ENCODE peak calls at places on chromosomes 16 and 17, in ten cellular contexts. S is IMR-90; X is pancreas; M is GM23338; J is GM13976; H is B cell; E is CD4-positive, alpha-beta T cell; T is MM.1S; I is uterus; W is body of pancreas. Q is an unnamed sample.

GRCh38 chr17:15965510-15965909 is 20.6 kb downstream of the ADORA2B start:
- DNase-seq in S (no peak), X (no peak), M (peak; percentile 28), J (no peak), H (no peak), E (no peak), T (no peak), I (no peak), W (no peak), Q (no peak)

GRCh38 chr16:86602521-86602920 is 24.2 kb downstream of the FOXL1 start:
- DNase-seq in S (no peak), X (no peak), M (no peak), J (no peak), H (no peak), E (no peak), T (no peak), I (no peak), W (no peak), Q (no peak)

GRCh38 chr16:68370921-68371651 is 60.3 kb downstream of the PRMT7 start:
- DNase-seq in S (no peak), X (no peak), M (no peak), J (no peak), H (peak; percentile 44), E (peak; percentile 53), T (no peak), I (no peak), W (no peak), Q (no peak)

GRCh38 chr16:19148189-19148588 is 19.9 kb upstream of the SYT17 start:
- DNase-seq in S (no peak), X (no peak), M (no peak), J (no peak), H (no peak), E (no peak), T (no peak), I (no peak), W (no peak), Q (no peak)

GRCh38 chr16:28981517-28981916 is 3.3 kb upstream of the LAT start:
- DNase-seq in S (no peak), X (no peak), M (peak; percentile 76), J (peak; percentile 62), H (peak; percentile 37), E (no peak), T (peak; percentile 39), I (no peak), W (no peak), Q (no peak)

GRCh38 chr17:82734987-82735866 is at the start of gene FN3K:
- DNase-seq in S (peak; percentile 85), X (peak; percentile 86), M (peak; percentile 80), J (peak; percentile 57), H (peak; percentile 47), E (peak; percentile 35), T (no peak), I (peak; percentile 54), W (peak; percentile 67), Q (no peak)

GRCh38 chr16:15041260-15042011 is 14.4 kb downstream of the NTAN1 start:
- DNase-seq in S (peak; percentile 48), X (no peak), M (peak; percentile 56), J (no peak), H (no peak), E (no peak), T (no peak), I (peak; percentile 57), W (no peak), Q (no peak)

GRCh38 chr17:8022358-8023038 is 16.4 kb upstream of the ALOX15B start:
- DNase-seq in S (peak; percentile 15), X (no peak), M (no peak), J (no peak), H (no peak), E (no peak), T (no peak), I (no peak), W (no peak), Q (no peak)

GRCh38 chr16:9970796-9971195 is 211.4 kb downstream of the GRIN2A start:
- DNase-seq in S (no peak), X (no peak), M (no peak), J (no peak), H (no peak), E (no peak), T (no peak), I (no peak), W (no peak), Q (no peak)

GRCh38 chr16:9966569-9967157 is 215.6 kb downstream of the GRIN2A start:
- DNase-seq in S (no peak), X (no peak), M (no peak), J (peak; percentile 34), H (no peak), E (no peak), T (no peak), I (no peak), W (no peak), Q (peak; percentile 40)

GRCh38 chr16:9971907-9972306 is 210.3 kb downstream of the GRIN2A start:
- DNase-seq in S (no peak), X (no peak), M (peak; percentile 54), J (no peak), H (no peak), E (no peak), T (no peak), I (no peak), W (no peak), Q (no peak)

GRCh38 chr16:9965079-9965478 is 217.1 kb downstream of the GRIN2A start:
- DNase-seq in S (no peak), X (no peak), M (no peak), J (no peak), H (no peak), E (no peak), T (no peak), I (no peak), W (no peak), Q (no peak)

DNA sequence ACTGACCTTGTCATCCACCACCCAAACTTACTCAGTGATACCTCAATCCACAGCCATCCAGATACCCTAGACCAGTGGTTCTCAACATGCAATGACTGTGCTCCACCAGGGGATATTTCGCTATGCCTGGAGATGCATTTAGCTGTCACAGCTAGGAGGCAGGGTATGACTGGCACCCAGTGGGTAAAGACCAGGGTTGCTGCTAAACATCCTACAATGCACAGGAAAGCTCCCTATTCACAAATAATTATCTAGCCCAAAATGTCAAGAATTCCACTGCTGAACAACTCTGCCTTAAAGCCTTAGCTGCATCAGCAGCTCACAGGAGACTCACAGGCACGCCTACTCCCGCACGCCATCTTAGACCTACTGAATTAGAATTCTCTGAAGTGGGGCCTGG is 212.6 kb downstream of the GRIN2A start:
- DNase-seq in S (no peak), X (no peak), M (no peak), J (no peak), H (no peak), E (no peak), T (no peak), I (no peak), W (no peak), Q (no peak)
- TF ChIP-seq CTCF in S (no peak), X (no peak), M (no peak), J (no peak), H (no peak), E (no peak), T (no peak), I (no peak), W (no peak), Q (peak; percentile 10)

GRCh38 chr17:49437696-49438438 is 23.2 kb upstream of the PHB1 start:
- DNase-seq in S (no peak), X (no peak), M (no peak), J (no peak), H (no peak), E (no peak), T (no peak), I (no peak), W (no peak), Q (no peak)

GRCh38 chr17:49439673-49440571 is 25.2 kb upstream of the PHB1 start:
- DNase-seq in S (peak; percentile 37), X (peak; percentile 21), M (no peak), J (no peak), H (no peak), E (no peak), T (no peak), I (no peak), W (no peak), Q (no peak)

GRCh38 chr17:49438439-49438861 is 23.8 kb upstream of the PHB1 start:
- DNase-seq in S (no peak), X (peak; percentile 39), M (peak; percentile 32), J (no peak), H (no peak), E (no peak), T (no peak), I (no peak), W (no peak), Q (no peak)

GRCh38 chr17:49439305-49439672 is 24.6 kb upstream of the PHB1 start:
- DNase-seq in S (no peak), X (no peak), M (no peak), J (no peak), H (no peak), E (no peak), T (no peak), I (no peak), W (no peak), Q (no peak)

GRCh38 chr17:49438885-49439284 is 24.2 kb upstream of the PHB1 start:
- DNase-seq in S (no peak), X (peak; percentile 25), M (peak; percentile 41), J (no peak), H (peak; percentile 28), E (no peak), T (no peak), I (no peak), W (no peak), Q (no peak)
- TF ChIP-seq CTCF in S (no peak), X (no peak), M (peak; percentile 8), J (no peak), H (no peak), E (no peak), T (no peak), I (no peak), W (no peak), Q (peak; percentile 31)

DNA sequence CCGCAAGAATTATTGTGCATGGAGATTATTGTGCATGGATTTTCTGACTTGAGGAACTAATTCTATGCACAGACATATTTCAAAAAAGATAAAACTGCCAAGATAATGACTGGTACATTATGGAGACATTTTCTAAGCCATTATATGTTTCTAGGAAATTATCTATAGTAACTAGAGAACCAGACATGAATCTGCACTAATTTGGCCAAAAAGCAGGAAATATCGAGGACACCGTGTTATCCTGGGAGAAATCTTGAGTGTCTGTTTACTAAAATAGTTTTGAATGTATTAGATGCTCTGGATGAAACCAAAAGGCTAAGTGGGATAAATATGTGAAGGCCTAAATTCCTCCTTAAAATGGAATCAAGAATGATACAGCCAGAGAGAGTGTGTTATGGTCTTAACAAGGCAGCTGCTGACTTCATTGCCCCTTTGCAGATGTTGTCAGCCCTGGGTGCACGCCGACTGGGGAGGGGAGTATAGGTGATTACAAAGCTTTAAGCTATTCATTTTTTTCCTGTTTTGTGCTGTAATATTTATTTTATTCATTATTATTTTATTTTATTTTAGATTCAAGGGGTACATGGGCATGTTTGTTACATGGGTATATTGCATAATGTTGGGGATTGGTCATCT is 226.7 kb downstream of the UTP18 start:
- DNase-seq in S (no peak), X (no peak), M (no peak), J (no peak), H (no peak), E (no peak), T (no peak), I (no peak), W (no peak), Q (no peak)
- TF ChIP-seq CTCF in S (no peak), X (no peak), M (no peak), J (no peak), H (no peak), E (no peak), T (no peak), I (no peak), W (no peak), Q (no peak)

GRCh38 chr16:81265658-81266451 is 27.4 kb downstream of the BCO1 start:
- DNase-seq in S (peak; percentile 19), X (no peak), M (no peak), J (no peak), H (no peak), E (no peak), T (no peak), I (peak; percentile 82), W (peak; percentile 23), Q (no peak)

GRCh38 chr16:81265052-81265451 is 26.6 kb downstream of the BCO1 start:
- DNase-seq in S (no peak), X (no peak), M (no peak), J (no peak), H (no peak), E (no peak), T (no peak), I (no peak), W (no peak), Q (no peak)

GRCh38 chr16:81264386-81264785 is 25.9 kb downstream of the BCO1 start:
- DNase-seq in S (no peak), X (no peak), M (no peak), J (no peak), H (no peak), E (no peak), T (no peak), I (no peak), W (no peak), Q (no peak)

GRCh38 chr16:81261049-81261648 is 22.7 kb downstream of the BCO1 start:
- DNase-seq in S (no peak), X (no peak), M (peak; percentile 61), J (peak; percentile 55), H (peak; percentile 19), E (no peak), T (no peak), I (no peak), W (no peak), Q (no peak)

GRCh38 chr16:81263470-81264200 is 25.1 kb downstream of the BCO1 start:
- DNase-seq in S (peak; percentile 45), X (no peak), M (peak; percentile 47), J (no peak), H (no peak), E (no peak), T (no peak), I (peak; percentile 80), W (no peak), Q (no peak)
- TF ChIP-seq CTCF in S (no peak), X (no peak), M (peak; percentile 30), J (no peak), H (no peak), E (no peak), T (no peak), I (no peak), W (no peak), Q (peak; percentile 6)

Q was measured in GM06990.